ENCODE peak calls at places on chromosomes 5 and 9, in four cellular contexts. F is K562, A is HEK293T, U is GM12878. K is an unnamed sample.

GRCh38 chr9:86041331-86041741 is 58.0 kb downstream of the GOLM1 start:
- DNase-seq in F (no peak), A (peak; percentile 22), U (no peak), K (no peak)

GRCh38 chr9:2857564-2858198 is 13.8 kb upstream of the PUM3 start:
- DNase-seq in F (peak; percentile 64), A (peak; percentile 58), U (peak; percentile 37), K (peak; percentile 47)

GRCh38 chr5:124054564-124054963 is 542.6 kb downstream of the CSNK1G3 start:
- DNase-seq in F (no peak), A (no peak), U (no peak), K (no peak)

GRCh38 chr5:76867027-76867426 is 17.2 kb downstream of the S100Z start:
- DNase-seq in F (no peak), A (no peak), U (no peak), K (no peak)

GRCh38 chr9:99143661-99144060 is 38.7 kb downstream of the TGFBR1 start:
- DNase-seq in F (no peak), A (no peak), U (no peak), K (no peak)

GRCh38 chr5:148912714-148913398 is 86.4 kb downstream of the ADRB2 start:
- DNase-seq in F (no peak), A (no peak), U (no peak), K (peak; percentile 16)

GRCh38 chr5:6759401-6759800 is 46.2 kb downstream of the TENT4A start:
- DNase-seq in F (peak; percentile 62), A (no peak), U (no peak), K (peak; percentile 66)

GRCh38 chr5:150759334-150759583 is 442 bp upstream of the DCTN4 start:
- DNase-seq in F (no peak), A (no peak), U (no peak), K (no peak)

GRCh38 chr5:133065482-133065881 is 13.7 kb downstream of the HSPA4 start:
- DNase-seq in F (no peak), A (no peak), U (no peak), K (no peak)

GRCh38 chr5:8418049-8418426 is 549.1 kb downstream of the MTRR start:
- DNase-seq in F (no peak), A (no peak), U (no peak), K (no peak)

GRCh38 chr5:107831612-107832395 is 161.1 kb upstream of the EFNA5 start:
- DNase-seq in F (no peak), A (peak; percentile 21), U (no peak), K (no peak)
- TF ChIP-seq FOXK2 in F (no peak), A (no peak), U (no peak), K (no peak)

GRCh38 chr9:134420974-134421432 is 94.7 kb downstream of the RXRA start:
- DNase-seq in F (no peak), A (no peak), U (no peak), K (no peak)

GRCh38 chr9:134420281-134420835 is 94.1 kb downstream of the RXRA start:
- DNase-seq in F (no peak), A (no peak), U (no peak), K (no peak)

GRCh38 chr9:134418354-134418753 is 92.1 kb downstream of the RXRA start:
- DNase-seq in F (no peak), A (no peak), U (no peak), K (no peak)

GRCh38 chr9:134419684-134420076 is 93.4 kb downstream of the RXRA start:
- DNase-seq in F (peak; percentile 16), A (peak; percentile 65), U (no peak), K (no peak)

DNA sequence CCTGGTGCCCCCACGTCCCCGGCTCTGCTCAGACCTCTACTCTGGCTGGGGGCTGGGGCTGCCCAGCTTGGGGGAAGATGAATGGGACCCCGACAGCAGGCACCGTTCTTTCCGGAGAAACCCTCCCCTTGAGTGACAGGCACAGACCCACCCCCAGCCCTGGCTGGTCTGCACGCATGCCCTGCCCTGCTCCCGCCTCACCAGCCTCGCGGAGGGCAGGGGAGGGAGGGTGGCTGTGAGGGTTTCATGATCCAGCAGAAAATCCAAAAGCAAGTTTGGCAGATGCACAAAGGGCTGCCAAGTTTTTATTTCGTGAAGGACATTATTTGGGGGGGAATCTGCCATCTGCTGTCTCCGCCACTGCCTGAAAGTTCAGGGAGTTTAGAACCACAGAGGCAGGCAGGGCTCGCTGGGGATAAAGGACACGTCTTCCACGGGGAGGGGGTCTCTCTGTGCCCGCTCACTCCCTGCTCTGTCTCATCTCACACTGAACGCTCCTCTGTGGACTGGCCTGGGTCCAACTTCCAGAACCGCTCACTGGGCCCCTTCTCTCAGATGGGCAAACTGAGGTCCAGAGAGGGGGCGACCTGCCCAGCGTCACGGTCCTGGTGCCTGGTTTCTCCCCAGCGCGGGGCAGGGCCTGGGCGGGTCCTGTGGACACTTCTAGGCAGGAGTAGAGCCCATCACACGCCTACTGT is 92.9 kb downstream of the RXRA start:
- DNase-seq in F (no peak), A (no peak), U (no peak), K (no peak)
- TF ChIP-seq FOXK2 in F (no peak), A (no peak), U (no peak), K (no peak)

DNA sequence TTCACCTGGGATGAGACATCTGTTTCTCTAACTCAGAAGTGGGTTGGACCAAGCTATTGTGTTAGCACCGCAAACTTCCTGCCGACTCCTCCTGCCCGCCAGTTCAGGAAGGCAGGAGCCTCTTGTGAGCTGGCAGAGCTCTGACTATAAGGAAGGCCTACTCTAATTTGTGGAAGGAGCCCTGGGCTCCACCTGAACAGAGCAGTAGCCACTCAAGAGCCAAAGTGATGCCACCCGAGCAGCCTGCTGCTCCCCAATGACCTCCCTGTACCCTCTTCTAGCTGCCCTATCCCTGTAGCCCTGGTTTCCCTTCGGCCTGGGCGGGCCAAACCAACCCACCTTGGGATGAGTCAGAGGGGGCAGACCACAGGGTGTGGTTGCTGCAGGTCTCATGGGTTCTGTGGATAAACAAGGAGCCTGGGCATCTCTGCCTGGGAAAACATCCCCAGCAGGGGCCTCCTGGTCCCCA is 81.6 kb downstream of the PSD2 start:
- DNase-seq in F (no peak), A (no peak), U (no peak), K (no peak)
- TF ChIP-seq FOXK2 in F (no peak), A (no peak), U (no peak), K (no peak)

DNA sequence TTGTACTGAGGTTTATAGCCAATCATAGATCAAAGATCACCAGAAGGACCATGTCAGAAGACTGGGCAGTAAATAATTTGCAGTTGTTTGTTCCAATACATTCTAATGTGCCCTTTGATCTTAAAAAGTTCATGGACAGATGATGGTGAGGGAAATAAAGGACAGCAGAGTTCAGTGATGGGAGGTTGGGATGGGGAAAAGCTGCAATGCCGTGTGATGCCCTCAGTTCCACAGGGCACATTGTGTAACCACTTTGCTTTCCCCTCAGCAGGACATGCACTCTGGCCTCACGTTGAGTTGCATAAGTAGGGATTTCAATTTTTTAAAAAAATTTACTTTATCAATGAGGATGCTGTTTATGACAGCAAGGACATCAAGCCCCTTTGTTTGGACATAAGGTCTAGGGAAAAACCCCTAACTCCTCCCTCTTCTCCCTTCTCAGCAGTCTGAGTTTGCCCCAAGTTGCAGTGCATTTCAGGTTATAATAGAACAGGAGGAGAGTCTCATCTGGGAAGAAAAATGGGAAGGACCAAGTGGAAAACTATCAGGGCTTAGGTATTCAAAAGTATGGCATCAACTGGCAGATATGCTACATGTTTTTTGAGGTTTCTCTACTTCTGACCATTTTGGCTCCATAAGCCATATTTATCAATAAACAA is 83.1 kb upstream of the TMED7 start:
- DNase-seq in F (no peak), A (no peak), U (no peak), K (peak; percentile 16)
- TF ChIP-seq FOXK2 in F (no peak), A (no peak), U (no peak), K (no peak)

DNA sequence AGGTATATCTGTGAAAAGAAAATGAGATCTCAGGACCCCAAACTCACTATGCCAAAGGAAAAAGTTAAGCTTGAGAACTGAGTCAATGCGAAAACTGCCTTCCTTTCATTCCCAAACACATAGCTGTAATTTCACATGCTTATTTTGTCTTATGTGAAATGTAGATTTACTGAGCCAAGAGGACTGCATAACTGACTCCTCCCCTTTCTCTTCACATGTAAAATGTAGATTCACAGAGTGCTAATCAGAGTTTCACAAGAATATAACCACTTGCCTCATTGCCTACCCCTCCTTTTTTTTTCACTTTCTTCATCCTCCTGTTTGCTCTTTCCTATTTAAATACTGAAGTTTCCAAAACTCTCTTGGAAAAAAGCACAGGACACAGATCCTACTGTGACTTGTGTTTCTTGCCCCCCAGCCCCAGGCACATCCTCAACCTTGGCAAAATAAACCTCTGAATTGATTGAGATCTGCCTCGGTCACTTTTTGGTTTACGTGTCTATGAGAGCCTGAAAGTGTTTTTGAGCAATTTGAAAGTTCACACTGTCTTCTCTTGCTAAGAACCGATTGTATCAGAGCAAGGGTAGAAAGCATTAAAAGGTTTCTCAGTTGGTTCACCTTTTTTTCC is 44.9 kb upstream of the SNAPC3 start:
- DNase-seq in F (no peak), A (no peak), U (no peak), K (no peak)
- TF ChIP-seq FOXK2 in F (no peak), A (no peak), U (no peak), K (no peak)

GRCh38 chr9:111068816-111069215 is 30.5 kb upstream of the LPAR1 start:
- DNase-seq in F (no peak), A (no peak), U (no peak), K (no peak)
- TF ChIP-seq FOXK2 in F (no peak), A (no peak), U (no peak), K (no peak)

DNA sequence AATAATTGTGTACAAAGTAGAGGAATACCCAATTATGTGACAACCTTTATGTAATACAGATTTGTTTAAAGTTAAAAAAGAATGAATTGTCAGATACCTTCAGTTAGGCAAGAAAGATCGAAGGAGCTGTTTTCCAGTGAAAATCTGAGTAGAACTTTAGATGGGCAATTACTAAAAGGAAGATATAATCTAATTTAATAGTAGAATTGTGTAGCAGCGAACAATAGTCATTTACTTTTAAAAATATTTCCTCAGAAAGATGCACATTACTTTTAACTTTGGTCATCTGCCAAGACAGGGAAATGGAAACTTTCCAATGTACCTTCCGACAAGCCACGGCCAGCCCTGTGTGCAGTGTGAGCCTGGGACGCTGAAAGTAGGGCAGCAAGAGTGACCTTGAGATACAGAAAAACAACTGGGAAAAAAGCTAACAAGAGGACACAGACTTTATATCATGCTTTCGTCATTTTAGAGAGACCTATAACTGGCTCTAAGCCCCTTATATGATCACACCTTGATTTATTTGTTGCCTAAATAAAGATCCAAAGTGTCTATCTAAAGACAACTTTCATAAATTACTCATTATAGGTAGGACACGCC is 40.1 kb downstream of the RHOBTB3 start:
- DNase-seq in F (no peak), A (no peak), U (no peak), K (peak; percentile 69)
- TF ChIP-seq FOXK2 in F (no peak), A (no peak), U (no peak), K (no peak)